ENCODE peak calls at places on chromosomes 12 and 14, in six cellular contexts. One of them, this sample, is unnamed. For H3K27me3, the result is how much of the 10 kb centered on the place peaks cover.

GRCh38 chr12:93130371-93131049 is 201.4 kb upstream of the EEA1 start:
- DNase-seq in heart right ventricle: no peak
- DNase-seq in neural progenitor cell: no peak
- DNase-seq in tibial nerve: no peak
- DNase-seq in ovary: no peak
- DNase-seq in IMR-90: no peak
- DNase-seq in this sample: no peak

GRCh38 chr12:109069307-109070231 is 17.2 kb downstream of the USP30 start:
- DNase-seq in heart right ventricle: no peak
- DNase-seq in neural progenitor cell: peak
- DNase-seq in tibial nerve: no peak
- DNase-seq in ovary: no peak
- DNase-seq in IMR-90: no peak
- DNase-seq in this sample: no peak

GRCh38 chr12:127041985-127042625 is 1224.9 kb upstream of the TMEM132C start:
- DNase-seq in heart right ventricle: no peak
- DNase-seq in neural progenitor cell: no peak
- DNase-seq in tibial nerve: no peak
- DNase-seq in ovary: no peak
- DNase-seq in IMR-90: no peak
- DNase-seq in this sample: no peak

GRCh38 chr12:3184485-3184884 is 107.3 kb downstream of the TSPAN9 start:
- DNase-seq in heart right ventricle: no peak
- DNase-seq in neural progenitor cell: no peak
- DNase-seq in tibial nerve: no peak
- DNase-seq in ovary: no peak
- DNase-seq in IMR-90: no peak
- DNase-seq in this sample: no peak

GRCh38 chr14:93089501-93090269 is 26.0 kb downstream of the ITPK1 start:
- DNase-seq in heart right ventricle: no peak
- DNase-seq in neural progenitor cell: peak
- DNase-seq in tibial nerve: no peak
- DNase-seq in ovary: no peak
- DNase-seq in IMR-90: no peak
- DNase-seq in this sample: no peak

GRCh38 chr12:49928476-49928875 is 22.1 kb upstream of the AQP2 start:
- DNase-seq in heart right ventricle: no peak
- DNase-seq in neural progenitor cell: no peak
- DNase-seq in tibial nerve: no peak
- DNase-seq in ovary: no peak
- DNase-seq in IMR-90: no peak
- DNase-seq in this sample: no peak

GRCh38 chr14:94114589-94115067 is 4.1 kb downstream of the IFI27 start:
- DNase-seq in heart right ventricle: no peak
- DNase-seq in neural progenitor cell: no peak
- DNase-seq in tibial nerve: peak
- DNase-seq in ovary: no peak
- DNase-seq in IMR-90: no peak
- DNase-seq in this sample: no peak

GRCh38 chr12:49515266-49515665 is 23.6 kb upstream of the KCNH3 start:
- DNase-seq in heart right ventricle: no peak
- DNase-seq in neural progenitor cell: no peak
- DNase-seq in tibial nerve: no peak
- DNase-seq in ovary: no peak
- DNase-seq in IMR-90: peak
- DNase-seq in this sample: peak

GRCh38 chr14:38074091-38074490 is 133.6 kb upstream of the SSTR1 start:
- DNase-seq in heart right ventricle: no peak
- DNase-seq in neural progenitor cell: no peak
- DNase-seq in tibial nerve: no peak
- DNase-seq in ovary: no peak
- DNase-seq in IMR-90: no peak
- DNase-seq in this sample: no peak

GRCh38 chr12:7154042-7154441 is 23.9 kb downstream of the CLSTN3 start:
- DNase-seq in heart right ventricle: no peak
- DNase-seq in neural progenitor cell: no peak
- DNase-seq in tibial nerve: no peak
- DNase-seq in ovary: no peak
- DNase-seq in IMR-90: no peak
- DNase-seq in this sample: no peak

GRCh38 chr14:28766505-28767238 is at the start of gene FOXG1:
- DNase-seq in heart right ventricle: no peak
- DNase-seq in neural progenitor cell: peak
- DNase-seq in tibial nerve: no peak
- DNase-seq in ovary: peak
- DNase-seq in IMR-90: no peak
- DNase-seq in this sample: no peak

GRCh38 chr14:85576848-85577541 is 47.1 kb downstream of the FLRT2 start:
- DNase-seq in heart right ventricle: no peak
- DNase-seq in neural progenitor cell: no peak
- DNase-seq in tibial nerve: no peak
- DNase-seq in ovary: no peak
- DNase-seq in IMR-90: peak
- DNase-seq in this sample: no peak

GRCh38 chr14:24565766-24566165 is 10.3 kb downstream of the CTSG start:
- DNase-seq in heart right ventricle: no peak
- DNase-seq in neural progenitor cell: no peak
- DNase-seq in tibial nerve: no peak
- DNase-seq in ovary: no peak
- DNase-seq in IMR-90: no peak
- DNase-seq in this sample: no peak

GRCh38 chr12:108645686-108646596 is 12.2 kb upstream of the SELPLG start:
- DNase-seq in heart right ventricle: no peak
- DNase-seq in neural progenitor cell: no peak
- DNase-seq in tibial nerve: no peak
- DNase-seq in ovary: no peak
- DNase-seq in IMR-90: no peak
- DNase-seq in this sample: no peak

GRCh38 chr12:115922952-115923564 is 354.4 kb downstream of the MED13L start:
- DNase-seq in heart right ventricle: no peak
- DNase-seq in neural progenitor cell: no peak
- DNase-seq in tibial nerve: no peak
- DNase-seq in ovary: no peak
- DNase-seq in IMR-90: no peak
- DNase-seq in this sample: no peak

GRCh38 chr12:107317751-107318553 is 224.6 kb upstream of the CRY1 start:
- DNase-seq in heart right ventricle: peak
- DNase-seq in neural progenitor cell: peak
- DNase-seq in tibial nerve: peak
- DNase-seq in ovary: no peak
- DNase-seq in IMR-90: peak
- DNase-seq in this sample: peak

GRCh38 chr14:104560586-104560945 is 19.0 kb upstream of the C14orf180 start:
- DNase-seq in heart right ventricle: peak
- DNase-seq in neural progenitor cell: no peak
- DNase-seq in tibial nerve: no peak
- DNase-seq in ovary: no peak
- DNase-seq in IMR-90: no peak
- DNase-seq in this sample: no peak

GRCh38 chr14:104563191-104563741 is 16.3 kb upstream of the C14orf180 start:
- DNase-seq in heart right ventricle: peak
- DNase-seq in neural progenitor cell: no peak
- DNase-seq in tibial nerve: no peak
- DNase-seq in ovary: no peak
- DNase-seq in IMR-90: no peak
- DNase-seq in this sample: no peak

GRCh38 chr14:104561124-104561531 is 18.4 kb upstream of the C14orf180 start:
- DNase-seq in heart right ventricle: peak
- DNase-seq in neural progenitor cell: no peak
- DNase-seq in tibial nerve: no peak
- DNase-seq in ovary: no peak
- DNase-seq in IMR-90: no peak
- DNase-seq in this sample: no peak

GRCh38 chr14:104562606-104563005 is 17.0 kb upstream of the C14orf180 start:
- DNase-seq in heart right ventricle: peak
- DNase-seq in neural progenitor cell: no peak
- DNase-seq in tibial nerve: no peak
- DNase-seq in ovary: no peak
- DNase-seq in IMR-90: no peak
- DNase-seq in this sample: no peak

DNA sequence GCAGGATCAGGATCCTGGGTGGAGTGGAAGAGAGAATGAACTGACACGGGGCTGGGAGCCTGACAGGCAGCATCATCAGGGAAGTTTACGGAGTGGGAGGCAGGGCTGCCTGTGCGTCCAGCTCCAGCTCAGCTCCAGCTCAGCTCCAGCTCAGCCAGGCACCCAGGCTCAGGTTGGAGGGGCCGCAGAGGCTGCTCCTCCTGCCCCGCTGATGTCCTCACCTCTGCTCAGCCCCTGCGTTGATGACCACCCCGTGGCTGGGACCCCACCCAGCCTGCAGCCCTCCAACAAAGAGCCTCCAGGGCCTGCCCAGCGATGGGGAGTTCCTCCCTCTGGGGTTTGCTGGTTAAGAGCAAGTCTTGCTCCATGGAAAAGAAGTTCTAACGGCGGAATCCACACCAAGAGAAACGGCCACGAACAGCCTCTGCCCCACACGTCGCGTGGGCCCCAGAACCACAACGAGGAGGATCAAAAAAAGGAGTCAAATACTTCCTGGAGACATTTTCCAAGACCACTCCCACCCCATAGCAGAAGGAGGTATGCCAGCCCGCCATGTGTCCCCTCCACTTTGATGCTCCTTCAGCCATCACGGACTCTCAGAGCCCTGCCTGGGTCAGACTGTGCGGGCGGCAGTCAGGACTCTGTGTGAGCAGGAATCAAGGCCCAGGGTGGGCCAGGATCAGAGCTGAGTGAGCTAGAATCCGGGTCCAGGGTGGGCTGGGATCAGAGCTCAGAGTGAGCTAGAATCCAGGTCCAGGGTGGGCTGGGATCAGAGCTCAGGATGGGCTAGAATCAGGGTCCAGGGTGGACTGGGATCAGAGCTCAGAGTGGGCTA is 17.7 kb upstream of the C14orf180 start:
- DNase-seq in heart right ventricle: peak
- DNase-seq in neural progenitor cell: no peak
- DNase-seq in tibial nerve: no peak
- DNase-seq in ovary: no peak
- DNase-seq in IMR-90: no peak
- DNase-seq in this sample: no peak
- H3K27me3 ChIP-seq in heart right ventricle: under half
- H3K27me3 ChIP-seq in neural progenitor cell: under half
- H3K27me3 ChIP-seq in tibial nerve: under half
- H3K27me3 ChIP-seq in ovary: under half
- H3K27me3 ChIP-seq in IMR-90: under half
- H3K27me3 ChIP-seq in this sample: under half

GRCh38 chr12:96979532-96979931 is 72.5 kb downstream of the NEDD1 start:
- DNase-seq in heart right ventricle: no peak
- DNase-seq in neural progenitor cell: no peak
- DNase-seq in tibial nerve: no peak
- DNase-seq in ovary: no peak
- DNase-seq in IMR-90: no peak
- DNase-seq in this sample: no peak
- H3K27ac ChIP-seq in heart right ventricle: no peak
- H3K27ac ChIP-seq in neural progenitor cell: no peak
- H3K27ac ChIP-seq in tibial nerve: no peak
- H3K27ac ChIP-seq in ovary: no peak
- H3K27ac ChIP-seq in IMR-90: no peak
- H3K27ac ChIP-seq in this sample: no peak

GRCh38 chr12:53746592-53747491 is 4.9 kb downstream of the CISTR start:
- DNase-seq in heart right ventricle: peak
- DNase-seq in neural progenitor cell: peak
- DNase-seq in tibial nerve: peak
- DNase-seq in ovary: peak
- DNase-seq in IMR-90: peak
- DNase-seq in this sample: peak
- H3K27me3 ChIP-seq in heart right ventricle: half or more
- H3K27me3 ChIP-seq in neural progenitor cell: half or more
- H3K27me3 ChIP-seq in tibial nerve: under half
- H3K27me3 ChIP-seq in ovary: under half
- H3K27me3 ChIP-seq in IMR-90: half or more
- H3K27me3 ChIP-seq in this sample: half or more

GRCh38 chr12:14394317-14395058 is 29.0 kb downstream of the ATF7IP start:
- DNase-seq in heart right ventricle: no peak
- DNase-seq in neural progenitor cell: peak
- DNase-seq in tibial nerve: no peak
- DNase-seq in ovary: no peak
- DNase-seq in IMR-90: peak
- DNase-seq in this sample: peak
- H3K27ac ChIP-seq in heart right ventricle: peak
- H3K27ac ChIP-seq in neural progenitor cell: peak
- H3K27ac ChIP-seq in tibial nerve: peak
- H3K27ac ChIP-seq in ovary: no peak
- H3K27ac ChIP-seq in IMR-90: no peak
- H3K27ac ChIP-seq in this sample: no peak

GRCh38 chr12:132171293-132171967 is 27.2 kb downstream of the NOC4L start:
- DNase-seq in heart right ventricle: peak
- DNase-seq in neural progenitor cell: no peak
- DNase-seq in tibial nerve: no peak
- DNase-seq in ovary: no peak
- DNase-seq in IMR-90: no peak
- DNase-seq in this sample: no peak
- H3K27me3 ChIP-seq in heart right ventricle: half or more
- H3K27me3 ChIP-seq in neural progenitor cell: half or more
- H3K27me3 ChIP-seq in tibial nerve: under half
- H3K27me3 ChIP-seq in ovary: under half
- H3K27me3 ChIP-seq in IMR-90: half or more
- H3K27me3 ChIP-seq in this sample: under half